ENCODE peak calls at places on chromosomes 13 and 19, in five cellular contexts. W, P, M, K and Z are unnamed samples.

GRCh38 chr19:42324655-42325307 is 654 bp upstream of the MEGF8 start:
- DNase-seq in K (no peak), M (peak; percentile 36), P (no peak), W (peak; percentile 49), Z (peak; percentile 73)

GRCh38 chr19:7326105-7326877 is 22.4 kb upstream of the ARHGEF18 start:
- DNase-seq in K (no peak), M (peak; percentile 80), W (no peak), P (peak; percentile 21), Z (peak; percentile 93)

GRCh38 chr19:18304496-18305312 is 18.2 kb downstream of the LSM4 start:
- DNase-seq in W (peak; percentile 78), P (peak; percentile 89), K (peak; percentile 89), M (peak; percentile 45), Z (peak; percentile 84)

GRCh38 chr13:44068169-44068568 is 188.5 kb downstream of the LACC1 start:
- DNase-seq in W (no peak), K (no peak), P (peak; percentile 56), M (no peak), Z (no peak)

GRCh38 chr19:27705896-27706295 is 1507.1 kb downstream of the UQCRFS1 start:
- DNase-seq in K (no peak), M (no peak), P (no peak), W (no peak), Z (no peak)

GRCh38 chr19:42392165-42392564 is 2.1 kb upstream of the CNFN start:
- DNase-seq in K (no peak), P (no peak), W (no peak), M (no peak), Z (no peak)

GRCh38 chr19:38564981-38565685 is 52.6 kb downstream of the MAP4K1 start:
- DNase-seq in W (no peak), K (no peak), P (peak; percentile 5), M (no peak), Z (peak; percentile 69)

GRCh38 chr13:35164324-35164932 is 222.4 kb downstream of the NBEA start:
- DNase-seq in P (peak; percentile 57), W (no peak), M (no peak), K (no peak), Z (no peak)

GRCh38 chr19:33621811-33622504 is at the start of gene CHST8:
- DNase-seq in P (peak; percentile 39), W (peak; percentile 67), M (peak; percentile 78), K (peak; percentile 45), Z (peak; percentile 91)

GRCh38 chr19:5189318-5189607 is 151.3 kb downstream of the PTPRS start:
- DNase-seq in W (no peak), P (no peak), K (no peak), M (no peak), Z (no peak)

GRCh38 chr13:41133951-41134350 is 1.3 kb upstream of the KBTBD6 start:
- DNase-seq in K (no peak), M (no peak), P (no peak), W (no peak), Z (no peak)

GRCh38 chr13:77519808-77520207 is 15.7 kb upstream of the SCEL start:
- DNase-seq in K (no peak), M (no peak), W (no peak), P (no peak), Z (no peak)

GRCh38 chr13:77523386-77523785 is 12.1 kb upstream of the SCEL start:
- DNase-seq in W (no peak), K (no peak), P (no peak), M (no peak), Z (no peak)

GRCh38 chr13:77521194-77521593 is 14.3 kb upstream of the SCEL start:
- DNase-seq in W (no peak), P (no peak), K (no peak), M (no peak), Z (no peak)

GRCh38 chr13:77522444-77522843 is 13.1 kb upstream of the SCEL start:
- DNase-seq in M (no peak), P (no peak), W (no peak), K (no peak), Z (no peak)

GRCh38 chr13:77521595-77522367 is 13.7 kb upstream of the SCEL start:
- DNase-seq in W (no peak), P (peak; percentile 46), M (peak; percentile 33), K (no peak), Z (peak; percentile 89)
- TF ChIP-seq CTCF in W (no peak), P (no peak), M (no peak), K (no peak), Z (peak; percentile 47)

DNA sequence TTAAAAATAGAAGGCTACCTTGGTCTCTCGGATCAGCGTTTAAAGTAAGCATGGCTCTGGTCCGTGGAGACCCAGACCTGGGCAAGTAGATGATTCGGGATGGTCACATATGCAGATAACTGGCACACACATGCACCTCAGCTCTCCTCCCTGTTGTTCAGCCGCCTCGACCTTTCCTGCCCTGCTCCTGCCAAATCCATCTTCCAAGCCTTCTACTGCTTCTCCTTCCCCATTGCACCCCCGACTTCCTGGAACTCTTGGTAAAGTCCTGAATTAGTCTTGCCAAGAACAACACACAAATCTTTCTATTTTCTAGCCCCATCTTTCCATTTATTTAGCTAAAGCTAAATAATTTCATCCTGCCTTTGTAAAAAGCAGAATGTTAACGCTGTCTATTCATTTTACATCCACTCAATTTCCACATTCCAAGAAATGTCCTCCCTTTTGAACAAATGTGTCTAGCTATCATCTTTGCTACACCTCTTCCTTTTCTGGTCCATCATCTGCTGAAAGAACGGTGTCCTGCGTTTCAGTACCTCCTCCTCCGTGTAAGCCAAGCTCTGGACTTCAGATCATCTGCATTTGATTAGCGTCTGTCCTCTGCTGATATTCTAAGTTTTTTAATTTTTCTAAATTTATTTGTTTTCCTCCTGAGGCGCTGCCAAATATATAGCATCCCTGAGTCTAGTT is 92.5 kb downstream of the ZIC5 start:
- DNase-seq in P (no peak), M (no peak), K (no peak), W (no peak), Z (peak; percentile 20)
- TF ChIP-seq CTCF in P (no peak), M (no peak), K (no peak), W (no peak), Z (no peak)

DNA sequence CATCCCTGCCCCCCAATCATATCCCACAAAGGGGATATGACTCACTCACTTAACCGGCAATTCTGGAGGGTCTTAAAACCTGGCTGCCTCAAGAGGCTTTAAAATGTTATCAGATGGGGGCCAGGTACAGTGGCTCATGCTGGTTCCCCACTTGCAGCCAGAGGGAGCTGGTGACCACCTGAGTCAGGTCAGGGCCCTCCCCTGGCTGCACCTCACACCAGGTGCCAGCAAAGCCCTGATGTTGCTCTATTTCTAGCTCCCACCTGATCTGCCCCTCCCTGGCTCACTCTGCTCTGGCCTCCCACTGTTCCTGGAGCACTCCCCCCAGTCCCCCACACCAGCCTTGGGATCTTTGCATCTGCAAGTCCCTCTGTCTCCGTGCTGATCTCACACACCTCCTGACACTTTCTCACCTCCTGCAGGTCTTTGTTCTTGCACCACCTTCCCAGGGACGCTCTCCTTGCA is 14.2 kb downstream of the HPN start:
- DNase-seq in K (no peak), W (no peak), M (peak; percentile 83), P (no peak), Z (peak; percentile 96)
- TF ChIP-seq CTCF in K (no peak), W (no peak), M (peak; percentile 36), P (no peak), Z (peak; percentile 84)

GRCh38 chr13:102771298-102772041 is 2.1 kb downstream of the TEX30 start:
- DNase-seq in M (no peak), K (no peak), P (no peak), W (no peak), Z (no peak)

GRCh38 chr13:102774596-102775375 is 1.2 kb upstream of the TEX30 start:
- DNase-seq in M (no peak), K (no peak), W (no peak), P (no peak), Z (no peak)

GRCh38 chr13:102774210-102774560 is 599 bp upstream of the TEX30 start:
- DNase-seq in W (no peak), K (peak; percentile 8), P (no peak), M (no peak), Z (no peak)

GRCh38 chr13:102772042-102772425 is 1.6 kb downstream of the TEX30 start:
- DNase-seq in M (no peak), P (no peak), K (no peak), W (no peak), Z (no peak)

GRCh38 chr13:102773441-102774209 is at the start of gene TEX30:
- DNase-seq in P (peak; percentile 91), M (peak; percentile 78), W (peak; percentile 91), K (peak; percentile 81), Z (peak; percentile 93)
- TF ChIP-seq CTCF in P (no peak), M (no peak), W (no peak), K (peak; percentile 13), Z (peak; percentile 22)

DNA sequence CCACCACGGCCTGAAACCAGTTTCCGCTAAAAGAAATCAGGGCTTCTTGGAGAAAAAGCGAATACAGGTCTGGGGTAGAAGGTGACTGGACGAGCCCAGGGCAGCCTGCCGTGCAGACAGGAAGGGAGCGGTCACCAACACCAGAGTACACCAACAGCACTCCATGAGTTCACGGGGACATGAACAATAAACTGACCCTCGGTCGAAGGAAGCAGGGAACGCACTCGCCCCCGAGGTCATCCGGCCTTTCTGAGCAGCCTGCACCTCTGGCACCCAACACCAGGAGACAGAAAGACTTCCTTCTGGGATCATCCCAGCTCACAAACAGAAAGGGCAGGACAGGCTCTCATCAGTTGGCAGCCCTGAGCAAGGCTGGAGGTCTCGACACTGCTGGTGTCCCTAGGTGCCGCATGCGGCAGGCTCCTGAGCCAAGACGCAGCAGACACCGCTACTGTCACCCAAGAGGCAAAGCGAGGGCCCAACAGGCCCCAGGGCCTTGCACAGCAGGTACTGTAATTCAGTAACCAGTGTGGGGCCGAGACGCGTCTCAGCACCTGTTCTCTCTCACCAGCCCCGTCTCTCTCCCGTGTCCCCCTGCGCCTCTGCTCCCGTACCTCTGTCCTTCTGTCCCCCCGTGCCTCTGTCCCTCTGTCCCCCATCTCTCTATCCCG is 18.0 kb downstream of the DCUN1D2 start:
- DNase-seq in K (peak; percentile 54), W (no peak), P (no peak), M (no peak), Z (no peak)
- TF ChIP-seq CTCF in K (peak; percentile 9), W (no peak), P (no peak), M (no peak), Z (no peak)

DNA sequence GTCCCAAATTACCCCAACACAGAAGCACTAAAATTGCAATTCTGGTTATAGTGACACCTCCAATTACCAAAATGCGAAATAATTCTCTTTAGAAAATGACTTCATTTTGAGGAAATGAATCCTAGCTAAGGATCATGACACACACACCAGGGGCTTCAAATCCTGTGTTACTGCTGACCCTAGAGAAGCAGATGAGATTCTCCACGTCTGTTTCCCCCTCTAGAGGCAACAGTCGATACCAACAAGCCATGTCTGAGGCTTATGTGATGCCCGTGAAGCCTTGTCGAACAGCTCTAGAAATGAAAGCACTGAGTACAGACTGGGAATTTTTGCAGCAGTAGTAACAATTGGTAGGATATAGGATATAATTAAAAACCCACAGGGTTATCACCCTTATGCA is 153.6 kb upstream of the TMTC4 start:
- DNase-seq in P (peak; percentile 3), K (no peak), M (no peak), W (no peak), Z (peak; percentile 72)
- TF ChIP-seq CTCF in P (no peak), K (no peak), M (no peak), W (no peak), Z (peak; percentile 74)

GRCh38 chr13:110363009-110363408 is 55.9 kb downstream of the COL4A2 start:
- DNase-seq in P (no peak), W (no peak), M (peak; percentile 57), K (no peak), Z (peak; percentile 79)
- TF ChIP-seq CTCF in P (peak; percentile 15), W (no peak), M (no peak), K (no peak), Z (peak; percentile 70)